ENCODE peak calls at places on chromosomes 2 and 18, in six cellular contexts. P, V, H, D, R and Z are unnamed samples.

GRCh38 chr18:12005542-12006487 is 24.5 kb downstream of the IMPA2 start:
- DNase-seq in P (no peak), V (no peak), H (no peak), D (no peak), R (no peak), Z (no peak)

GRCh38 chr2:136257893-136258292 is 139.9 kb upstream of the CXCR4 start:
- DNase-seq in P (no peak), V (no peak), H (no peak), D (no peak), R (no peak), Z (no peak)

GRCh38 chr2:47043142-47043890 is 111.8 kb downstream of the STPG4 start:
- DNase-seq in P (no peak), V (no peak), H (peak), D (peak), R (peak), Z (no peak)

GRCh38 chr18:26207937-26208336 is 18.3 kb upstream of the TAF4B start:
- DNase-seq in P (no peak), V (no peak), H (no peak), D (no peak), R (no peak), Z (no peak)

GRCh38 chr2:85537600-85538506 is 1.1 kb upstream of the MAT2A start:
- DNase-seq in P (peak), V (peak), H (peak), D (peak), R (peak), Z (no peak)

GRCh38 chr2:160932960-160933359 is 227.3 kb upstream of the TANK start:
- DNase-seq in P (no peak), V (no peak), H (no peak), D (no peak), R (no peak), Z (no peak)

GRCh38 chr2:12715878-12716249 is 872 bp upstream of the TRIB2 start:
- DNase-seq in P (peak), V (peak), H (peak), D (peak), R (peak), Z (peak)

GRCh38 chr2:184030245-184030644 is 568.1 kb upstream of the ZNF804A start:
- DNase-seq in P (no peak), V (no peak), H (no peak), D (no peak), R (no peak), Z (no peak)

GRCh38 chr2:237720962-237721361 is 77.6 kb upstream of the RBM44 start:
- DNase-seq in P (no peak), V (no peak), H (no peak), D (no peak), R (no peak), Z (no peak)

GRCh38 chr2:38260469-38260868 is 116.6 kb downstream of the ATL2 start:
- DNase-seq in P (no peak), V (no peak), H (no peak), D (no peak), R (no peak), Z (peak)

GRCh38 chr2:240818543-240819403 is 1.2 kb downstream of the KIF1A start:
- DNase-seq in P (no peak), V (no peak), H (peak), D (no peak), R (no peak), Z (no peak)

GRCh38 chr2:177245010-177245422 is 19.5 kb downstream of the NFE2L2 start:
- DNase-seq in P (no peak), V (no peak), H (no peak), D (no peak), R (no peak), Z (no peak)

GRCh38 chr2:239626971-239627598 is 226.3 kb upstream of the HDAC4 start:
- DNase-seq in P (no peak), V (no peak), H (no peak), D (no peak), R (no peak), Z (no peak)

GRCh38 chr2:191115391-191115790 is 35.4 kb downstream of the STAT4 start:
- DNase-seq in P (no peak), V (no peak), H (no peak), D (no peak), R (no peak), Z (no peak)

GRCh38 chr2:64525323-64525625 is 1.1 kb downstream of the AFTPH start:
- DNase-seq in P (no peak), V (no peak), H (no peak), D (no peak), R (no peak), Z (no peak)

GRCh38 chr2:240596080-240596460 is 9.5 kb downstream of the CAPN10 start:
- DNase-seq in P (no peak), V (peak), H (peak), D (no peak), R (peak), Z (no peak)

GRCh38 chr2:7572460-7572859 is 655.2 kb downstream of the RNF144A start:
- DNase-seq in P (no peak), V (no peak), H (no peak), D (no peak), R (no peak), Z (no peak)

GRCh38 chr2:40416486-40416885 is 35.4 kb downstream of the SLC8A1 start:
- DNase-seq in P (no peak), V (no peak), H (no peak), D (no peak), R (no peak), Z (no peak)

GRCh38 chr2:151032741-151033152 is 228.9 kb downstream of the RBM43 start:
- DNase-seq in P (no peak), V (no peak), H (no peak), D (no peak), R (no peak), Z (no peak)

GRCh38 chr2:226077031-226077430 is 677.5 kb downstream of the NYAP2 start:
- DNase-seq in P (no peak), V (no peak), H (no peak), D (no peak), R (no peak), Z (no peak)

GRCh38 chr2:194867328-194867727 is 789.7 kb upstream of the SLC39A10 start:
- DNase-seq in P (no peak), V (no peak), H (no peak), D (no peak), R (no peak), Z (no peak)

GRCh38 chr18:13022644-13023043 is 31.5 kb downstream of the CEP192 start:
- DNase-seq in P (no peak), V (no peak), H (no peak), D (no peak), R (no peak), Z (no peak)

GRCh38 chr18:13025233-13025632 is 34.1 kb downstream of the CEP192 start:
- DNase-seq in P (no peak), V (no peak), H (no peak), D (no peak), R (no peak), Z (no peak)

GRCh38 chr18:13032173-13032572 is 41.0 kb downstream of the CEP192 start:
- DNase-seq in P (no peak), V (no peak), H (no peak), D (no peak), R (no peak), Z (no peak)

GRCh38 chr18:13028869-13029268 is 37.7 kb downstream of the CEP192 start:
- DNase-seq in P (no peak), V (no peak), H (no peak), D (no peak), R (no peak), Z (no peak)

GRCh38 chr18:13026583-13027270 is 35.6 kb downstream of the CEP192 start:
- DNase-seq in P (no peak), V (no peak), H (no peak), D (no peak), R (no peak), Z (no peak)
- TF ChIP-seq CTCF in P (no peak), V (no peak), H (no peak), D (no peak), R (no peak), Z (no peak)

DNA sequence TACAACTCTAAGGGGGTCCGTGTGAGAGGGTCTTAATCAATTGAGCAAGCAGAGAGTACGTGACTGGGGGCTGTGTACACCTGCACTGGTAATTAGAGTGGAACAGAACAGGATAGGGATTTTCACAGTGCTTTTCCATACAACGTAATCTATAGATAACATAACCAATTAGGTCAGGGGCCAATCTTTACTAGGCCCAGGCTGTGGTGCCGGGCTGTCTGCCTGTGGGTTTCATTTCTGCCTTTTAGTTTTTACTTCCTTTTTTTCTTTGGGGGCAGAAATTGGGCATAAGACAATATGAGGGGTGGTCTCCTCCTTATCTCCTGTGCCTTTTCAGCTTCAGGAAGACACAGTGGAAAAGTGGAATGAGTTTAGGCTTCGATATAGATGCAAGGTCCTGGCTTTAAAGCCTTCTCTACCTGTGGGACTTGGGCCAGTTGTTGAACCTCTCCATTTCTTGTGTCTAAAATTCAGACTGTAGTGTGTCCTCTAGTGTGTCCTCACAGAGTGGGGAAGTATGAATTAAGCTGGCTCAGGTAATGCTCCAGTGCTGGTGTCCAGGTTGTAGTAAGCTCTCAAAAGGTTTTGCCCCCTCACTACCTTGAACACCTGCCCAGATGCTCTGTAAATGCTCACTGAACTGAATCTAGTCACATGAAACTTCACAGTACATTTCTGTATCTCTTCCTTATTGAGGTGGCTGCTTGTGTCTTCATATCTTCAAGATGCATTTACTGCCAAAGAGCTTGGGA is 422.8 kb downstream of the SETBP1 start:
- DNase-seq in P (no peak), V (no peak), H (no peak), D (no peak), R (no peak), Z (peak)
- H3K4me3 ChIP-seq in P (no peak), V (no peak), H (no peak), D (no peak), R (no peak), Z (peak)

DNA sequence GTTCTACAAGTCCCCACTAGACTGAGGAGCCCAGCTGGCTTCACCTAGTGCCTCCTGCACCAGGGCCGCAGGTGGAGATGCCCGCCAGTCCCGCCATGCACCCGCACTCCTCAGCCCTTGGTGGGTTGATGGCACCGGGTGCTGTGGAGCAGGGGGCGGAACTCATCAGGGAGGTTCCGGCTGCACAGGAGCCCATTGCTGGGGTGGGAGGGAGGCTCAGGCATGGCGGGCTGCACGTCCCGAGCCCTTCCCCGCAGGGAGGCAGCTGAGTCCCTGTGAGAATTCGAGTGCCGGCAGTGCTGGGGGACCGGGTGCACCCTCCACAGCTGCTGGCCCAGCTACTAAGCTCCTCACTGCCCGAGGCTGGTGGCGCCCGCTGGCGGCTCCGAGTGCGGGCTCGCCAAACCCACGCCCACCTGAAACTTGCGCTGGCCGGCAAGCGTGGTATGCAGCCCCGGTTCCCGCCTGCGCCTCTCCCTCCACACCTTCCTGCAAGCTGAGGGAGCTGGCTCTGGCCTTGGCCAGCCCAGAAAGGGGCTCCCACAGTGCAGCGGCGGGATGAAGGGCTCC is 252.7 kb upstream of the TCF4 start:
- DNase-seq in P (no peak), V (no peak), H (no peak), D (no peak), R (no peak), Z (no peak)
- TF ChIP-seq CTCF in P (no peak), V (no peak), H (no peak), D (no peak), R (no peak), Z (no peak)

GRCh38 chr2:149040451-149040850 is 2.0 kb downstream of the LYPD6B start:
- DNase-seq in P (no peak), V (no peak), H (peak), D (no peak), R (no peak), Z (peak)

GRCh38 chr2:149039213-149039724 is 770 bp downstream of the LYPD6B start:
- DNase-seq in P (no peak), V (no peak), H (no peak), D (no peak), R (no peak), Z (no peak)

GRCh38 chr2:149037851-149038250 is 648 bp upstream of the LYPD6B start:
- DNase-seq in P (no peak), V (no peak), H (peak), D (no peak), R (no peak), Z (no peak)

GRCh38 chr2:149036507-149037293 is 1.8 kb upstream of the LYPD6B start:
- DNase-seq in P (no peak), V (no peak), H (no peak), D (no peak), R (no peak), Z (no peak)

GRCh38 chr2:149038442-149039212 is at the start of gene LYPD6B:
- DNase-seq in P (no peak), V (peak), H (peak), D (no peak), R (no peak), Z (no peak)
- H3K4me3 ChIP-seq in P (peak), V (peak), H (peak), D (peak), R (no peak), Z (peak)

DNA sequence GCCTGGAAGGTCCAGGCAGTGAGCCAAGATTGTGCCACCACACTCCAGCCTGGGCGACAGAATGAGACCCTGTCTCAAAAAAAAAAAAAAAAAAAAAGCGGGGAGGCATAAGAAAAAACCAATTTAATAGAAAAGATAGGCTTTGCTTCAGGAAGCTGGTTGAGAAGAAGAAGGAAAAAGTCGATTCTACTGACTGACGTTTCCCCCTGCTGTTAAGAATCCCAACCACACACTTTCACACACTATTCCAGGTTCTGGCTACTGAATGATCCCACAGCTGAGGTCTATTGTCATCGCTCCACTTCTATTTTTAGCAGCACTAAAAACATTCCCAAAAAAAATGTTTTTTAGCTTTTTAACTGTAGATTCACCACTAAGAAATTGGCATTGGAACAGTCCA is 6.7 kb upstream of the CHCHD5 start:
- DNase-seq in P (no peak), V (no peak), H (no peak), D (no peak), R (no peak), Z (no peak)
- TF ChIP-seq CTCF in P (no peak), V (no peak), H (no peak), D (no peak), R (no peak), Z (no peak)

DNA sequence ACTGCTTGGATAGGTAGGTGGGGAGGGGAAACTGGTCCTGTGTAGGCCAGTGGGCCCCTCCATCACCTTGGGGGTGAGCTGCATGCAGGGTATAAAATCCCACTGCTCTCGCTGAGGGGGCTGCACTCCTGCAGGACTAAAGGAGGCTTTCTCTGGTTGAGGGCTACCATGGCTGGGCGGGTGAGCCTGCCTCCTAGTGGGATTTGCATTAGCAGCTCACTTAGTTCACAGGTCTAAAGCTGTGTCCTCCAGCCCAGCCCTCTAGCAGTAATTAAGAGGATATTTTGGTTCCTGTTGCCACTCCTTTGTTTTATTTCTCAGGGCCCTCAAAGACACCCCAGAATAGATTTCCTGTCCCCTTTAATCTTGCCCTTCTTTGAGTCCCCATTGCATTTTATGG is 24.6 kb downstream of the TMEM127 start:
- DNase-seq in P (no peak), V (no peak), H (peak), D (no peak), R (no peak), Z (no peak)
- H3K4me3 ChIP-seq in P (no peak), V (no peak), H (no peak), D (no peak), R (no peak), Z (no peak)

GRCh38 chr2:217834744-217835513 is 167.9 kb downstream of the TNS1 start:
- DNase-seq in P (no peak), V (no peak), H (no peak), D (no peak), R (no peak), Z (no peak)

GRCh38 chr2:217837530-217837929 is 165.3 kb downstream of the TNS1 start:
- DNase-seq in P (no peak), V (no peak), H (no peak), D (no peak), R (no peak), Z (no peak)

GRCh38 chr2:217835931-217836881 is 166.6 kb downstream of the TNS1 start:
- DNase-seq in P (no peak), V (no peak), H (no peak), D (no peak), R (peak), Z (no peak)

GRCh38 chr2:217838409-217838831 is 164.4 kb downstream of the TNS1 start:
- DNase-seq in P (no peak), V (no peak), H (no peak), D (no peak), R (no peak), Z (no peak)

DNA sequence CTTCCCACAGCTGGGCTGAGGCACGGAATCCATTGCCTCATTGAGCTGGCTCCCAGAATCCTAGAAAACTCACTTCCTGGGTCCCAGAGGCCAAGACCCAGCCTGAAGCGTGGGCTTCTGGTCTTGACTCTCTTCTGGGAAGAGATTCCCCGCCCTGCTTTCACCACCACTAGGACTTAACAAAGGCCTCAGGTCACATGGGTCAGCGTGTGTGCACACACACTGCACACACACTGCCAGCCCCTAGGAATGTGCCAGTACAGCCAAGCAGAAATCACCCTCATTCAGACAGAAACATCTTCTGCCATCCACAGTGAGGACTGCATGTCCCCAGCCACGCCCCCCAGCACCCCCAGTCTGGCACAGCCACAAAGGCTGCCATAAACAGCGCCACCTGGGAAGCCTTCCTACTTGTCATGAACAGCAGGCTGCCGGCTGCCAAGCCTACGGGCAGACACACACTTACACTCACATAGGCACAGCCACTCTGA is 165.7 kb downstream of the TNS1 start:
- DNase-seq in P (no peak), V (no peak), H (no peak), D (peak), R (peak), Z (no peak)
- TF ChIP-seq CTCF in P (no peak), V (no peak), H (peak), D (no peak), R (no peak), Z (no peak)

GRCh38 chr2:108444941-108445840 is 3.8 kb upstream of the GCC2 start:
- DNase-seq in P (no peak), V (no peak), H (peak), D (no peak), R (no peak), Z (no peak)

GRCh38 chr2:108446703-108447102 is 2.3 kb upstream of the GCC2 start:
- DNase-seq in P (no peak), V (no peak), H (no peak), D (no peak), R (no peak), Z (no peak)

GRCh38 chr2:108436976-108437375 is 12.0 kb upstream of the GCC2 start:
- DNase-seq in P (no peak), V (no peak), H (no peak), D (no peak), R (no peak), Z (no peak)

GRCh38 chr2:108441712-108442111 is 7.3 kb upstream of the GCC2 start:
- DNase-seq in P (no peak), V (no peak), H (no peak), D (no peak), R (no peak), Z (no peak)
- H3K4me3 ChIP-seq in P (no peak), V (no peak), H (no peak), D (no peak), R (no peak), Z (no peak)

DNA sequence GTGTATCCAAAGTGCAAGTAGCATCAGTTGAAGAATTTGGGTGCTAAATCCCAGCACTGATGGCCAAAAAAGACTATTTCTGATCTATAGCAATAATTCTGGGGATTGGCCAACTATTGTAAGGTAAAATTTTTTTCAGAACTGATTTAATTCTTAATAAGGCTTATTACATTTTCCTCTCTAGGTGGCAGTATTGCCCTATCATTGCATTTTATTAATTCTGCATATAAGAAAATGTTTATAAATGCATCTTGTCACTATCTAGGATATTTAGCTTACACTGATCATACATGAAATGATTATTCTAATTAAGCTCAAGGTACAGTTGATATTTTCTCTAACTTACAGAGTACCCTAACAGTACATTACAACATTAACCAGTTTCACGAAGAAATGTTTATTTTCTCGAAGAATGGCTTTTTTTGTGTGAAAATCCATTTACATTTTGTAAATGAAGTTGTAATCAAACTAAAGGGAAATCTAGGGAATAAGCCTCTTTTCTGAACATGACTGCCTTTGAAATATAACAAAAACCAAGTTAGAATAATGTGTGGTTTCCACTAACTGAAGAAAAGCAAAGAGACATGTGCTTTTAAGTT is 11.0 kb downstream of the TTN start:
- DNase-seq in P (no peak), V (no peak), H (no peak), D (no peak), R (no peak), Z (no peak)
- TF ChIP-seq CTCF in P (peak), V (peak), H (no peak), D (peak), R (peak), Z (no peak)